ENCODE peak calls at places on chromosomes 6 and 20, in six cellular contexts. T is uterus; R is cardiac muscle cell; X is effector memory CD4-positive, alpha-beta T cell; C is endodermal cell; L is stomach. V is an unnamed sample.

GRCh38 chr20:62766716-62767115 is 29.6 kb upstream of the MRGBP start:
- DNase-seq in T (no peak), R (peak), X (no peak), C (no peak), L (peak), V (no peak)

GRCh38 chr6:166644631-166645030 is 17.6 kb upstream of the RPS6KA2 start:
- DNase-seq in T (no peak), R (no peak), X (no peak), C (no peak), L (no peak), V (no peak)

GRCh38 chr6:106866875-106867658 is 107.5 kb downstream of the CD24 start:
- DNase-seq in T (no peak), R (no peak), X (no peak), C (no peak), L (no peak), V (no peak)

GRCh38 chr20:38337561-38338140 is 8.6 kb upstream of the LBP start:
- DNase-seq in T (no peak), R (peak), X (no peak), C (peak), L (no peak), V (peak)

GRCh38 chr6:111832833-111833418 is 40.3 kb downstream of the FYN start:
- DNase-seq in T (no peak), R (no peak), X (no peak), C (no peak), L (no peak), V (no peak)

GRCh38 chr20:34542439-34542838 is 16.1 kb upstream of the MAP1LC3A start:
- DNase-seq in T (no peak), R (no peak), X (no peak), C (no peak), L (no peak), V (no peak)

GRCh38 chr6:154995241-154996162 is at the start of gene TIAM2:
- DNase-seq in T (no peak), R (peak), X (no peak), C (peak), L (no peak), V (no peak)

GRCh38 chr20:38238834-38239233 is 21.7 kb downstream of the KIAA1755 start:
- DNase-seq in T (no peak), R (no peak), X (no peak), C (no peak), L (no peak), V (no peak)

GRCh38 chr6:150301871-150302800 is 66.7 kb upstream of the IYD start:
- DNase-seq in T (no peak), R (peak), X (no peak), C (no peak), L (no peak), V (no peak)

GRCh38 chr6:92267335-92267734 is 1152.0 kb downstream of the EPHA7 start:
- DNase-seq in T (no peak), R (no peak), X (no peak), C (no peak), L (no peak), V (no peak)

GRCh38 chr6:15341311-15341710 is 95.4 kb downstream of the JARID2 start:
- DNase-seq in T (no peak), R (no peak), X (no peak), C (no peak), L (no peak), V (no peak)

GRCh38 chr20:58850693-58851174 is at the start of gene GNAS-AS1:
- DNase-seq in T (peak), R (peak), X (peak), C (peak), L (peak), V (no peak)

GRCh38 chr20:14992961-14993360 is 655.5 kb upstream of the FLRT3 start:
- DNase-seq in T (no peak), R (no peak), X (no peak), C (no peak), L (no peak), V (no peak)

GRCh38 chr20:11172881-11173280 is 499.1 kb upstream of the JAG1 start:
- DNase-seq in T (no peak), R (peak), X (no peak), C (no peak), L (no peak), V (no peak)
- H3K27ac ChIP-seq in T (no peak), R (no peak), X (no peak), C (no peak), L (no peak), V (no peak)

DNA sequence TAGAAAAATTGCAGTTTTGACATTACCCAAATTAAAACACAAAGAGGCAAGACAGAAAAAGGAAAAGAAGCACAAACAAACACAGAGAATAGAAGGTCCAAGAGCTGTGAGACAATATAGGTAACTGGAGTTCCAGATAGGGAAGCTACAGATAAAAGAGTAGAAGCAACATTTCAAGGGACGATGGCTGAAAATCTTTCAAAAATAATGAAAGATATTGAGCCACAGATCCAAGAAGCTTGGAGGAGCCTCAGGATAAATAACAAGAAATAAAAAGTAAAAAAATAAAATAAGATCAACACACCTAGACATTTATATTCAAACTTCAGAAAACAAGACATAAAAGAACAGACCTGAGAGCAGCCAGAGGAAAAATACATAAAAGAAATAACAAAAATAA is 164.9 kb downstream of the FNDC1 start:
- DNase-seq in T (no peak), R (no peak), X (no peak), C (no peak), L (no peak), V (no peak)
- H3K27ac ChIP-seq in T (no peak), R (no peak), X (no peak), C (no peak), L (no peak), V (no peak)

GRCh38 chr6:108364470-108364869 is 69.6 kb downstream of the AFG1L start:
- DNase-seq in T (no peak), R (no peak), X (no peak), C (no peak), L (no peak), V (no peak)
- H3K27ac ChIP-seq in T (no peak), R (no peak), X (no peak), C (peak), L (no peak), V (no peak)

GRCh38 chr6:28356666-28357020 is 6.9 kb downstream of the ZKSCAN3 start:
- DNase-seq in T (no peak), R (no peak), X (no peak), C (no peak), L (no peak), V (no peak)
- H3K27ac ChIP-seq in T (peak), R (no peak), X (no peak), C (no peak), L (peak), V (no peak)

GRCh38 chr6:13488896-13489237 is 1.5 kb upstream of the GFOD1 start:
- DNase-seq in T (no peak), R (no peak), X (no peak), C (no peak), L (no peak), V (no peak)

GRCh38 chr6:13486679-13487121 is 700 bp downstream of the GFOD1 start:
- DNase-seq in T (peak), R (peak), X (peak), C (peak), L (peak), V (no peak)

GRCh38 chr6:13485923-13486557 is 1.4 kb downstream of the GFOD1 start:
- DNase-seq in T (peak), R (peak), X (no peak), C (peak), L (no peak), V (no peak)

GRCh38 chr6:13488015-13488895 is 855 bp upstream of the GFOD1 start:
- DNase-seq in T (peak), R (peak), X (no peak), C (peak), L (peak), V (no peak)

GRCh38 chr6:13487122-13488014 is at the start of gene GFOD1:
- DNase-seq in T (peak), R (peak), X (peak), C (peak), L (peak), V (peak)
- H3K27ac ChIP-seq in T (peak), R (peak), X (peak), C (no peak), L (peak), V (no peak)

GRCh38 chr6:156840606-156841005 is 63.4 kb downstream of the ARID1B start:
- DNase-seq in T (no peak), R (no peak), X (no peak), C (no peak), L (no peak), V (no peak)
- H3K27ac ChIP-seq in T (peak), R (peak), X (no peak), C (peak), L (no peak), V (no peak)